ENCODE peak calls at places on chromosomes 6 and 20, in ten cellular contexts. Z is HCT116, H is spleen, B is GM23338, D is breast epithelium, J is GM12878, G is HepG2, F is HL-60, T is K562, I is prostate gland. N is an unnamed sample.

GRCh38 chr20:62523473-62524203 is 47.8 kb upstream of the GATA5 start:
- DNase-seq in J (no peak), T (peak; percentile 94), I (no peak), D (no peak), F (no peak), G (peak; percentile 80), H (no peak), B (peak; percentile 69), Z (peak; percentile 49), N (no peak)

GRCh38 chr6:145155873-145156782 is 579.2 kb downstream of the EPM2A start:
- DNase-seq in Z (no peak), F (no peak), J (no peak), T (no peak), I (no peak), G (no peak), D (no peak), B (no peak), H (no peak), N (no peak)

GRCh38 chr6:166167801-166168615 is at the start of gene TBXT:
- DNase-seq in G (no peak), B (peak; percentile 91), Z (no peak), T (no peak), I (no peak), F (no peak), H (no peak), D (no peak), J (peak; percentile 51), N (no peak)

GRCh38 chr6:41672816-41673703 is 34.8 kb downstream of the MDFI start:
- DNase-seq in H (peak; percentile 63), I (no peak), J (no peak), F (no peak), G (no peak), B (no peak), Z (no peak), T (no peak), D (no peak), N (no peak)

GRCh38 chr6:22764521-22764920 is 195.2 kb downstream of the HDGFL1 start:
- DNase-seq in I (no peak), F (no peak), H (no peak), G (no peak), B (no peak), T (no peak), Z (no peak), J (no peak), D (no peak), N (no peak)

GRCh38 chr6:118377711-118378414 is 170.2 kb upstream of the PLN start:
- DNase-seq in I (no peak), G (no peak), F (no peak), D (no peak), T (no peak), J (no peak), H (no peak), B (peak; percentile 74), Z (no peak), N (no peak)

GRCh38 chr6:44064089-44064947 is 62.9 kb downstream of the MRPL14 start:
- DNase-seq in G (peak; percentile 56), H (no peak), I (no peak), B (no peak), J (no peak), T (peak; percentile 95), Z (no peak), F (no peak), D (no peak), N (peak; percentile 47)

GRCh38 chr6:7500737-7501282 is 40.7 kb upstream of the DSP start:
- DNase-seq in D (no peak), I (no peak), J (no peak), T (no peak), B (no peak), Z (no peak), H (no peak), G (no peak), F (no peak), N (no peak)

GRCh38 chr6:44122821-44123220 is 4.4 kb downstream of the MRPL14 start:
- DNase-seq in J (peak; percentile 25), F (no peak), H (no peak), D (no peak), Z (no peak), G (peak; percentile 25), I (no peak), T (no peak), B (no peak), N (no peak)

GRCh38 chr6:143965503-143966171 is 42.4 kb downstream of the PLAGL1 start:
- DNase-seq in J (no peak), H (no peak), T (no peak), D (no peak), Z (no peak), B (no peak), I (no peak), F (peak; percentile 71), G (no peak), N (no peak)

GRCh38 chr6:112298021-112298745 is 43.8 kb upstream of the LAMA4 start:
- DNase-seq in Z (no peak), F (no peak), J (no peak), I (no peak), B (no peak), H (no peak), G (no peak), T (no peak), D (no peak), N (no peak)

DNA sequence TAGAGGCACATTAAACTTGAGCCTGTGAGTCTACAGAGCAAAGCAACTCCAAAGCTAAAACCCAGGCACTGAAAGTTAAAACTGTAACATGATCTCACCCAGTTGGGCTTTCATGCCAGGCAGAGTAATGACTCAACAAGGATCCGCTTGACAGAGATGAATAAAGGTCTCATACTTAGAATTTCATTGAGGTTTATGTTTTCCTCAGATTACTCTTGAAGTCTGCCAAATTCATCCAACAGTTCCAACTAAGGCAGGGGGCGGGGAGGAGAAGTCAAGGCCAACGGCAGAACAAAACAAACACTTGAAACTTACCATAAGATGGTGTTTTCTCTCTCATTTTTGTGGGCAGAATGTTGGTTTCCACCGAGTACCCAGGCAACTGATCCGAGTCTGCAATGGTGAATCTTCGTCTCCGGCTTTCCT is 54.0 kb upstream of the IPCEF1 start:
- DNase-seq in Z (peak; percentile 66), T (no peak), J (no peak), F (no peak), B (peak; percentile 40), H (no peak), I (peak; percentile 40), G (peak; percentile 48), D (no peak), N (no peak)
- TF ChIP-seq POLR2AphosphoS5 in Z (peak; percentile 47), T (no peak), J (no peak), F (no peak), B (no peak), H (no peak), I (peak; percentile 82), G (no peak), D (no peak), N (peak; percentile 29)

DNA sequence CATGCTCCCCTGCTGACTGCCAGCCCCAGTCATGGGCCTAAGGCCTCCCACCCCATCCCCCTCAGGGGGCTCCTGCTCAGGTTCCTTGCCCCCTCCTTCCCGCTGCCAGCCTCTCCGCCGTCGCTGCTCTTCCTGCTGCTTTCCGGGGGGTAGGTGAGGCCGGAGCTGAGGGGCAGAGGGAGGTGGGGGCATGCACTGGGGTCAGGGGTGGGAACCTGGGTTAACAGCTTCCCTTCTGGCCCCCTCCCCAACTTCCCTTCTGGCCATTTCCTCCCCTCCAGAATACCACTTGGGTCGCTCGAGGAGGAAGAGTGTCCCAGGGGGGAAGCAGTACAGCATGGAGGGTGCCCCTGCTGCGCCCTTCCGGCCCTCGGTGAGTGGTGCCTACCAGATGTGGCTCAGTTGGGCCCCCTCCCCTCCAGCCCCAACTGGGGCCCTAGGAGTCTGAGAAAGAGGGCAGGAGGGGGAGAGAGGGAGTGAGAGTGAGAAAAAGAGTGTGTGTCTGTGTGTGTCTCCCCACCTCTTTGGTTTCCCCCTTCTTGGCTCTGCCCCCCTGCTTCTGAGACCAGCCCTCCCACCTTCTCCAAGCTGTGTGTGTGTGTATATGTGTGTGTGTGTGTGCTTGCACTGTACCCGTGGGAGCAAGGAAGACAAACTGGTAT is 12.1 kb downstream of the SYNGAP1 start:
- DNase-seq in Z (no peak), J (no peak), H (peak; percentile 86), B (peak; percentile 66), D (no peak), F (peak; percentile 39), I (no peak), T (no peak), G (no peak), N (no peak)
- H3K4me3 ChIP-seq in Z (no peak overlapping the region), J (peak overlapping the region; percentile 80), H (peak overlapping the region; percentile 58), B (peak overlapping the region; percentile 64), D (no peak overlapping the region), F (no peak overlapping the region), I (no peak overlapping the region), T (no peak overlapping the region), G (no peak overlapping the region), N (no peak overlapping the region)

GRCh38 chr6:35962779-35963570 is 42.1 kb upstream of the SRPK1 start:
- DNase-seq in F (no peak), I (no peak), G (peak; percentile 50), B (no peak), D (no peak), H (no peak), J (no peak), Z (no peak), T (no peak), N (no peak)

GRCh38 chr6:35955970-35956369 is 35.1 kb upstream of the SRPK1 start:
- DNase-seq in D (no peak), I (no peak), F (no peak), H (no peak), B (no peak), J (no peak), Z (no peak), G (no peak), T (peak; percentile 27), N (no peak)

GRCh38 chr6:35955521-35955920 is 34.6 kb upstream of the SRPK1 start:
- DNase-seq in H (no peak), F (no peak), B (no peak), Z (no peak), I (no peak), J (no peak), D (no peak), T (no peak), G (no peak), N (no peak)

GRCh38 chr6:35955071-35955470 is 34.2 kb upstream of the SRPK1 start:
- DNase-seq in Z (no peak), B (no peak), F (no peak), D (no peak), J (no peak), T (no peak), H (no peak), I (no peak), G (no peak), N (no peak)

DNA sequence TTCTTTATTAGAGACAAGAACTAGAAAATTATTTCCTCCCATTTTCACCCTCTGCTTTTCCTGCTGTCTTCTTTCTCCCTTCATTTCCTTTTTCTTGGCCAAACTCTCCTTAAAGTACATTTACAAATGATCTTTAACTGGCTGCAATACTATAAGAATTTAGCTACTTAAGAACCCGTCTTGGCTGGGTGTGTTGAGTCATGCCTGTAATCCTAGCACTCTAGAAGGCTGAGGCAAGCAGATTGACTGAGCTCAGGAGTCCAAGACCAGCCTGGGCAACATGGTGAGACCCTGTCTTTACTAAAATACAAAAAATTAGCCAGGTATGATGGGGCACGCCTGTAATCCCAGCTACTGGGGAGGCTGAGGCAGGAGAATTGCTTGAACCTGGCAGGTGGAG is 39.3 kb upstream of the SRPK1 start:
- DNase-seq in G (no peak), T (no peak), Z (no peak), B (no peak), H (no peak), F (no peak), I (no peak), J (no peak), D (no peak), N (no peak)
- TF ChIP-seq CTCF in G (no peak), T (no peak), Z (no peak), B (no peak), H (no peak), F (no peak), I (no peak), J (no peak), D (no peak), N (no peak)

GRCh38 chr6:87697581-87698552 is 4.2 kb downstream of the AKIRIN2 start:
- DNase-seq in D (no peak), B (no peak), I (no peak), Z (no peak), G (no peak), H (no peak), J (no peak), T (peak; percentile 14), F (peak; percentile 42), N (no peak)
- TF ChIP-seq POLR2AphosphoS5 in D (no peak), B (no peak), I (peak; percentile 17), Z (no peak), G (no peak), H (no peak), J (no peak), T (no peak), F (no peak), N (no peak)

N was measured in stomach.